ENCODE peak calls at places on chromosomes 13 and 19, in nine cellular contexts. C is progenitor cell of endocrine pancreas; D is CD8-positive, alpha-beta memory T cell; M is OCI-M1; L is lung; R is NCI-H1436; U is tibial artery; P is tibial nerve; Y is DMS153. O is an unnamed sample.

GRCh38 chr13:108195861-108196260 is 19.5 kb downstream of the LIG4 start:
- DNase-seq in C (no peak), D (no peak), M (no peak), L (no peak), R (no peak), U (no peak), P (no peak), Y (no peak), O (no peak)

GRCh38 chr19:32971012-32971595 is 654 bp downstream of the CEP89 start:
- DNase-seq in C (no peak), D (no peak), M (no peak), L (no peak), R (no peak), U (no peak), P (no peak), Y (no peak), O (no peak)

GRCh38 chr19:5466814-5467291 is 11.6 kb downstream of the ZNRF4 start:
- DNase-seq in C (no peak), D (no peak), M (no peak), L (no peak), R (no peak), U (no peak), P (no peak), Y (no peak), O (no peak)

GRCh38 chr19:58181902-58182576 is 822 bp upstream of the ZNF274 start:
- DNase-seq in C (no peak), D (peak; percentile 77), M (peak; percentile 94), L (peak; percentile 30), R (peak; percentile 25), U (no peak), P (peak; percentile 21), Y (peak; percentile 2), O (peak; percentile 70)

GRCh38 chr13:114079601-114080536 is 52.6 kb downstream of the RASA3 start:
- DNase-seq in C (no peak), D (peak; percentile 42), M (no peak), L (no peak), R (no peak), U (peak; percentile 28), P (no peak), Y (no peak), O (peak; percentile 32)

GRCh38 chr13:23871616-23872220 is 17.5 kb downstream of the MIPEP start:
- DNase-seq in C (no peak), D (no peak), M (peak; percentile 31), L (no peak), R (no peak), U (no peak), P (no peak), Y (peak; percentile 27), O (no peak)

GRCh38 chr13:34070544-34071303 is 252.8 kb downstream of the RFC3 start:
- DNase-seq in C (no peak), D (no peak), M (no peak), L (no peak), R (no peak), U (no peak), P (no peak), Y (no peak), O (no peak)

GRCh38 chr13:22256111-22256639 is 585.3 kb downstream of the FGF9 start:
- DNase-seq in C (no peak), D (no peak), M (no peak), L (no peak), R (no peak), U (no peak), P (no peak), Y (no peak), O (no peak)

GRCh38 chr13:30224732-30225131 is 82.6 kb downstream of the KATNAL1 start:
- DNase-seq in C (no peak), D (no peak), M (no peak), L (no peak), R (no peak), U (no peak), P (no peak), Y (no peak), O (no peak)

GRCh38 chr19:39499082-39499642 is 415 bp downstream of the DLL3 start:
- DNase-seq in C (no peak), D (no peak), M (no peak), L (no peak), R (peak; percentile 29), U (no peak), P (no peak), Y (no peak), O (peak; percentile 65)

GRCh38 chr19:4034048-4035017 is 26.8 kb downstream of the PIAS4 start:
- DNase-seq in C (no peak), D (no peak), M (no peak), L (no peak), R (no peak), U (no peak), P (no peak), Y (no peak), O (no peak)

GRCh38 chr19:49590971-49591730 is at the start of gene PRR12:
- DNase-seq in C (peak; percentile 49), D (peak; percentile 85), M (peak; percentile 85), L (peak; percentile 63), R (peak; percentile 82), U (peak; percentile 35), P (no peak), Y (peak; percentile 43), O (peak; percentile 72)

GRCh38 chr19:50728084-50728737 is 5.0 kb downstream of the CLEC11A start:
- DNase-seq in C (peak; percentile 69), D (no peak), M (no peak), L (no peak), R (no peak), U (peak; percentile 53), P (peak; percentile 62), Y (no peak), O (peak; percentile 53)

GRCh38 chr13:51518847-51519246 is 65.4 kb upstream of the WDFY2 start:
- DNase-seq in C (no peak), D (no peak), M (no peak), L (no peak), R (no peak), U (no peak), P (no peak), Y (no peak), O (no peak)

GRCh38 chr19:53537523-53538377 is at the start of gene ZNF331:
- DNase-seq in C (peak; percentile 68), D (peak; percentile 96), M (no peak), L (peak; percentile 73), R (peak; percentile 37), U (peak; percentile 78), P (peak; percentile 68), Y (peak; percentile 2), O (peak; percentile 86)

GRCh38 chr13:89267734-89268133 is 1596.6 kb downstream of the SLITRK5 start:
- DNase-seq in C (no peak), D (no peak), M (no peak), L (no peak), R (no peak), U (no peak), P (no peak), Y (no peak), O (no peak)

GRCh38 chr13:113452942-113453901 is at the start of gene ADPRHL1:
- DNase-seq in C (no peak), D (no peak), M (no peak), L (no peak), R (peak; percentile 56), U (no peak), P (no peak), Y (no peak), O (no peak)

GRCh38 chr19:47891923-47892666 is 6.0 kb upstream of the SULT2A1 start:
- DNase-seq in C (no peak), D (no peak), M (peak; percentile 98), L (no peak), R (no peak), U (no peak), P (no peak), Y (no peak), O (peak; percentile 51)

GRCh38 chr13:26707122-26708006 is 53.2 kb downstream of the GPR12 start:
- DNase-seq in C (no peak), D (no peak), M (peak; percentile 51), L (no peak), R (peak; percentile 50), U (no peak), P (peak; percentile 24), Y (peak; percentile 75), O (peak; percentile 61)

GRCh38 chr19:873084-874019 is 13.9 kb downstream of the CFD start:
- DNase-seq in C (no peak), D (peak; percentile 88), M (peak; percentile 71), L (peak; percentile 70), R (peak; percentile 30), U (no peak), P (no peak), Y (no peak), O (no peak)

GRCh38 chr13:28376604-28377003 is 118.3 kb downstream of the FLT1 start:
- DNase-seq in C (no peak), D (no peak), M (no peak), L (no peak), R (no peak), U (no peak), P (no peak), Y (no peak), O (no peak)

GRCh38 chr13:27619711-27620376 is 485 bp downstream of the LNX2 start:
- DNase-seq in C (no peak), D (peak; percentile 65), M (peak; percentile 47), L (peak; percentile 41), R (no peak), U (peak; percentile 41), P (no peak), Y (no peak), O (no peak)

GRCh38 chr19:28258794-28259193 is 954.2 kb downstream of the UQCRFS1 start:
- DNase-seq in C (no peak), D (no peak), M (no peak), L (no peak), R (no peak), U (no peak), P (no peak), Y (no peak), O (no peak)

GRCh38 chr19:40831502-40832430 is 18.5 kb downstream of the CYP2A6 start:
- DNase-seq in C (no peak), D (no peak), M (peak; percentile 88), L (no peak), R (no peak), U (no peak), P (peak; percentile 52), Y (no peak), O (peak; percentile 80)

GRCh38 chr19:4704317-4704673 is 19.3 kb downstream of the DPP9 start:
- DNase-seq in C (no peak), D (no peak), M (no peak), L (peak; percentile 60), R (no peak), U (no peak), P (no peak), Y (no peak), O (no peak)